ENCODE peak calls at places on chromosomes 2 and 18, in nine cellular contexts. C is fibroblast of lung, M is HL-60, N is cardiac fibroblast, Q is endothelial cell, L is IMR-90, Y is HFFc6, F is progenitor cell of endocrine pancreas, I is choroid plexus epithelial cell. Z is an unnamed sample.

GRCh38 chr2:166060191-166060590 is 67.6 kb downstream of the SCN1A start:
- DNase-seq in M (no peak), N (peak), L (peak), Y (no peak), I (peak), F (no peak), C (peak), Q (no peak), Z (peak)

GRCh38 chr2:74439373-74440004 is 2.2 kb downstream of the RTKN start:
- DNase-seq in N (no peak), M (no peak), L (no peak), C (no peak), I (no peak), Q (no peak), F (no peak), Y (no peak), Z (no peak)

GRCh38 chr2:158953926-158954763 is 14.3 kb upstream of the TANC1 start:
- DNase-seq in M (peak), C (peak), Q (no peak), I (peak), Y (peak), N (peak), F (no peak), L (peak), Z (peak)

GRCh38 chr2:233414777-233415570 is 60.7 kb downstream of the DGKD start:
- DNase-seq in N (peak), I (no peak), Q (no peak), L (peak), C (peak), Y (peak), M (no peak), F (no peak), Z (no peak)

GRCh38 chr2:68463287-68463877 is 3.7 kb downstream of the FBXO48 start:
- DNase-seq in I (peak), L (peak), M (no peak), Y (peak), C (peak), Q (no peak), N (peak), F (no peak), Z (peak)

GRCh38 chr2:168515502-168515901 is 59.4 kb downstream of the CERS6 start:
- DNase-seq in F (no peak), Y (peak), L (peak), M (no peak), C (peak), I (peak), N (peak), Q (no peak), Z (no peak)

GRCh38 chr18:37294951-37295350 is 270.6 kb downstream of the CELF4 start:
- DNase-seq in Q (peak), L (no peak), C (no peak), F (peak), I (peak), Y (no peak), N (peak), M (peak), Z (no peak)

GRCh38 chr2:69577467-69578200 is 65.9 kb downstream of the AAK1 start:
- DNase-seq in N (peak), Q (no peak), L (no peak), M (peak), I (peak), F (no peak), Y (no peak), C (no peak), Z (no peak)

GRCh38 chr18:48851563-48851962 is 99.2 kb downstream of the SMAD7 start:
- DNase-seq in M (peak), Q (no peak), F (no peak), I (no peak), L (no peak), C (no peak), N (no peak), Y (no peak), Z (no peak)

GRCh38 chr18:39742015-39742466 is 2176.4 kb upstream of the CELF4 start:
- DNase-seq in Q (no peak), I (no peak), L (peak), C (peak), M (no peak), F (no peak), N (no peak), Y (no peak), Z (peak)

GRCh38 chr2:187877391-187877790 is 323.2 kb upstream of the TFPI start:
- DNase-seq in L (no peak), I (no peak), Q (no peak), F (no peak), Y (no peak), N (no peak), C (no peak), M (no peak), Z (no peak)

GRCh38 chr2:232386490-232386739 is 7.9 kb downstream of the ALPP start:
- DNase-seq in C (no peak), N (no peak), I (no peak), M (no peak), Q (no peak), F (no peak), L (no peak), Y (no peak), Z (no peak)

GRCh38 chr2:230441188-230441897 is 25.3 kb downstream of the SP100 start:
- DNase-seq in F (no peak), C (peak), Y (no peak), I (peak), L (peak), Q (no peak), M (no peak), N (peak), Z (no peak)

GRCh38 chr2:131535526-131535925 is 7.8 kb downstream of the CCDC74A start:
- DNase-seq in Q (no peak), M (no peak), N (no peak), C (no peak), Y (no peak), I (no peak), F (no peak), L (no peak), Z (no peak)

GRCh38 chr2:172086349-172087190 is 1.3 kb downstream of the DLX1 start:
- DNase-seq in I (no peak), N (no peak), Q (no peak), L (no peak), M (peak), F (no peak), Y (no peak), C (no peak), Z (no peak)

GRCh38 chr18:42707080-42707479 is 408.4 kb downstream of the RIT2 start:
- DNase-seq in N (no peak), F (no peak), Q (no peak), I (no peak), M (no peak), C (no peak), Y (no peak), L (no peak), Z (no peak)

GRCh38 chr2:8612734-8613179 is 69.1 kb upstream of the ID2 start:
- DNase-seq in Y (no peak), F (no peak), L (no peak), M (no peak), N (no peak), Q (no peak), I (no peak), C (no peak), Z (no peak)

GRCh38 chr2:234710066-234710465 is 213.2 kb upstream of the ARL4C start:
- DNase-seq in L (no peak), M (no peak), N (no peak), Q (no peak), Y (no peak), C (no peak), I (no peak), F (no peak), Z (no peak)

GRCh38 chr2:163717993-163718680 is 17.7 kb downstream of the FIGN start:
- DNase-seq in N (peak), C (no peak), Y (no peak), I (no peak), M (no peak), Q (no peak), F (no peak), L (no peak), Z (no peak)

GRCh38 chr2:133680399-133681044 is 112.3 kb upstream of the NCKAP5 start:
- DNase-seq in F (no peak), I (no peak), M (no peak), Q (no peak), N (no peak), C (no peak), L (no peak), Y (no peak), Z (no peak)

GRCh38 chr2:11778923-11779757 is 32.7 kb downstream of the LPIN1 start:
- DNase-seq in I (peak), L (peak), F (peak), M (peak), N (peak), C (peak), Y (peak), Q (peak), Z (no peak)

GRCh38 chr18:57780318-57781127 is 22.6 kb downstream of the ATP8B1 start:
- DNase-seq in N (peak), Q (no peak), I (peak), Y (peak), F (no peak), C (peak), L (peak), M (no peak), Z (no peak)

GRCh38 chr2:30914456-30914855 is 107.2 kb upstream of the CAPN13 start:
- DNase-seq in N (no peak), Q (no peak), M (no peak), F (no peak), Y (no peak), L (no peak), I (no peak), C (no peak), Z (no peak)

GRCh38 chr2:233414273-233414654 is 60.0 kb downstream of the DGKD start:
- DNase-seq in Q (no peak), C (no peak), N (peak), I (no peak), L (peak), Y (peak), F (no peak), M (no peak), Z (no peak)

GRCh38 chr2:112140899-112141622 is 2.9 kb downstream of the FBLN7 start:
- DNase-seq in Y (no peak), Q (no peak), F (no peak), N (no peak), C (no peak), M (no peak), L (no peak), I (no peak), Z (no peak)

GRCh38 chr2:222142027-222142426 is 156.8 kb downstream of the PAX3 start:
- DNase-seq in N (no peak), C (no peak), F (no peak), L (no peak), M (no peak), Y (peak), Q (no peak), I (no peak), Z (peak)

GRCh38 chr18:37266290-37266689 is 299.3 kb downstream of the CELF4 start:
- DNase-seq in Y (no peak), N (no peak), M (no peak), L (no peak), I (no peak), F (peak), Q (peak), C (no peak), Z (no peak)

GRCh38 chr2:172162225-172162733 is 59.6 kb upstream of the DLX2 start:
- DNase-seq in Q (no peak), I (no peak), L (no peak), Y (no peak), N (no peak), M (no peak), C (no peak), F (no peak), Z (no peak)

GRCh38 chr2:211070547-211070946 is 514.1 kb downstream of the CPS1 start:
- DNase-seq in L (no peak), Q (no peak), I (no peak), C (no peak), F (no peak), N (no peak), M (no peak), Y (no peak), Z (no peak)

GRCh38 chr2:16019060-16019475 is 78.7 kb downstream of the MYCN start:
- DNase-seq in Y (no peak), Q (no peak), I (no peak), L (no peak), M (no peak), F (no peak), C (no peak), N (no peak), Z (no peak)

GRCh38 chr2:233010569-233011267 is 2.3 kb downstream of the NGEF start:
- DNase-seq in N (no peak), F (no peak), C (no peak), Q (no peak), M (no peak), I (no peak), Y (no peak), L (no peak), Z (no peak)

GRCh38 chr2:99708231-99708630 is 218.4 kb upstream of the REV1 start:
- DNase-seq in Y (no peak), F (no peak), L (no peak), I (peak), C (no peak), N (no peak), Q (no peak), M (no peak), Z (no peak)

GRCh38 chr18:23569299-23570063 is 16.8 kb downstream of the NPC1 start:
- DNase-seq in N (no peak), Y (no peak), I (no peak), M (no peak), Q (no peak), C (no peak), F (no peak), L (no peak), Z (no peak)

GRCh38 chr2:156935611-156936010 is 321.9 kb upstream of the GALNT5 start:
- DNase-seq in Q (no peak), Y (no peak), I (peak), N (no peak), M (no peak), L (no peak), C (no peak), F (no peak), Z (peak)

GRCh38 chr2:30226144-30227032 is 4.9 kb upstream of the LBH start:
- DNase-seq in N (peak), I (peak), L (peak), Y (no peak), M (no peak), C (no peak), Q (no peak), F (no peak), Z (no peak)

GRCh38 chr2:57878573-57878910 is 168.1 kb upstream of the VRK2 start:
- DNase-seq in Q (no peak), M (no peak), Y (no peak), C (no peak), I (no peak), N (no peak), L (no peak), F (no peak), Z (no peak)

GRCh38 chr2:236047176-236047575 is 121.0 kb downstream of the GBX2 start:
- DNase-seq in I (no peak), Q (no peak), C (no peak), L (no peak), Y (no peak), N (no peak), F (no peak), M (no peak), Z (no peak)

DNA sequence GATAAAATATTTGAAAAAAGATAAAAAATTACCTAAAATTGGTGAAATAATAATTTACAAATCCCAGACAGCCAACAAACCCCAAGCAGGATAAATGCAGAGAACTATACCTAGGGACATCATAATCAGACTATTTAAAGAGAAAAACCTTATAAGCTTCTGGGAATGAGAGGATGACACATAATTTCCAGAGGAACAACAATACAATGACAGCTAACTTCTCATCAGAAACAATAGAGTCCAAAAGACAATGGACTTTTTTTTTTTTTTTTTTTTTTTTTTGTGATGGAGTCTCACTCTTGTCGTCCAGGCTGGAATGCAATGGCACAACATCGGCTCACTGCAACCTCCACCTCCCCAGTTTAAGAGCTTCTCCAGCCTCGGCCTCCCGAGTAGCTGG is 65.2 kb downstream of the SOCS6 start:
- DNase-seq in F (no peak), M (no peak), I (no peak), Q (no peak), C (no peak), L (no peak), N (no peak), Y (no peak), Z (no peak)
- TF ChIP-seq CTCF in F (no peak), M (no peak), I (no peak), Q (no peak), C (no peak), L (no peak), N (no peak), Y (no peak), Z (no peak)

GRCh38 chr2:42324949-42325348 is 36.1 kb downstream of the COX7A2L start:
- DNase-seq in Y (no peak), C (no peak), Q (no peak), I (no peak), N (no peak), F (no peak), L (no peak), M (no peak), Z (no peak)

GRCh38 chr2:42327125-42327524 is 33.9 kb downstream of the COX7A2L start:
- DNase-seq in Q (no peak), C (no peak), F (no peak), N (no peak), M (no peak), Y (no peak), I (peak), L (no peak), Z (peak)

GRCh38 chr2:42329779-42330178 is 31.2 kb downstream of the COX7A2L start:
- DNase-seq in N (no peak), I (no peak), C (no peak), Y (no peak), L (no peak), Q (no peak), F (no peak), M (no peak), Z (no peak)

GRCh38 chr2:42328923-42329322 is 32.1 kb downstream of the COX7A2L start:
- DNase-seq in M (no peak), L (no peak), Y (no peak), F (no peak), C (no peak), I (no peak), Q (no peak), N (no peak), Z (no peak)

DNA sequence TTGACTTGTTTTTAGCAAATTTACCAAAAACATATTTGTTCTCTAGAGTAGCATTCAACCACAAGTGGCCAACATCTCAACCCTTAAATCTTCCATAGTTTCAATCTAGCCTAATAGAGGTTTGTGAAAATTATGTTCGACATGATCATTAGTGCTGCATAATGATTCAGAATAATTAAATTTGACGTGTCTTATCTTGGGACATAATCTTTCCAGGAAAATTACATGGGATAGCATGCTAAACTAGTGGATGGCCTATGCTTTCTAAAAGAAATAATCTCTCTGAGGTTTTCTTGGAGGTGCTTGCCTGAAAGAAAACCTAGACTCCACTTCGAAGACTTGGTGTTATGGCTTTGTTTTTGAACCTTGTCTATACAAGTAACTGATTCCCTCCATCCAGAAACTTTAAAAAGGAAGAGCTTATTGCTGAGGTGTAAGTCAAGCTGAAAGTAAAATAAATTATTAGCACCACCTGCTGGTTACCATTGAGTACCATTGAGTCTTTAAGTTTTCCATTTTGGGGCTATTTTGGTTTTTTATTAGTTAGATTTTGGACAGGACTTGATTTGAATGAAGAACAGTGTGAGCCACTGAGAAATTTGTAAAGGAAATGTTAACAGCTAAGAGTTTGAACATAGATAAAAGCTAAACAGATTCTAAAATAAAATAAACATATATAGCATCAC is 32.7 kb downstream of the COX7A2L start:
- DNase-seq in F (no peak), L (peak), I (peak), Q (no peak), Y (peak), C (peak), N (peak), M (no peak), Z (no peak)
- TF ChIP-seq CTCF in F (peak), L (peak), I (peak), Q (peak), Y (peak), C (peak), N (peak), M (peak), Z (peak)

GRCh38 chr2:24929230-24929629 is 9.2 kb upstream of the ADCY3 start:
- DNase-seq in Y (no peak), N (no peak), L (no peak), M (no peak), I (no peak), F (no peak), Q (no peak), C (no peak), Z (no peak)
- TF ChIP-seq CTCF in Y (peak), N (no peak), L (no peak), M (no peak), I (peak), F (no peak), Q (no peak), C (no peak), Z (no peak)

DNA sequence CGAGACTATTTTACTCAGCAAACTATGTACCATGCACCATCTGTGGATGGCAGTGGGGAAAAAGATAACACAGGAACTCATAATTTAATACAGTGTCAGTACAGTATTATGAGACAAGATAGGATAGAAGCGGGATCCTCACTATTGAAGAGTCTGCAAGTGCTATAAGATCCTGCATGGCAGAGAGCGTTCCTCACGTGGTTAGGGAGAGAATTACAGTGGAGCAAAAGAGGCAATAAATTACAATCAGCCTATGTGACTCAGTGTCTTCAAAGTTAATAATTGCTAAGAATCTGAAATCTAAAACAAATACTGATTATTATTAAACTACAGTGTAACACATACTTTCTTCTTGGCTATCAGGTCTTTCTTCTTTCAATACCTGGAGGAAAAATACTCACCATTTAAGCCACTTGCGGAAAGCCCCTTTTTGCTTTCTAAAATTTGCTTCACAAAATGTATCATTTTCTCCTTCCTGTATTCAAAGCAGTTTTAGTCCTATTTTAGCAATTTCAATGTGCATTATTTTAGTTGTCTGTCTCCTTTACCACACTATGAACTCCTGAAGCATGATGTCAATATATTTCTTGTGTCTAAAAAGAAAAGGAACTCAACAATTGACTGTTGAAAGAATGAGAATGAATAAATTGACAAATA is 342.9 kb downstream of the SPAG16 start:
- DNase-seq in M (no peak), Y (no peak), L (no peak), Q (no peak), N (no peak), C (no peak), I (no peak), F (no peak), Z (no peak)
- TF ChIP-seq CTCF in M (no peak), Y (no peak), L (no peak), Q (no peak), N (no peak), C (no peak), I (no peak), F (no peak), Z (no peak)

DNA sequence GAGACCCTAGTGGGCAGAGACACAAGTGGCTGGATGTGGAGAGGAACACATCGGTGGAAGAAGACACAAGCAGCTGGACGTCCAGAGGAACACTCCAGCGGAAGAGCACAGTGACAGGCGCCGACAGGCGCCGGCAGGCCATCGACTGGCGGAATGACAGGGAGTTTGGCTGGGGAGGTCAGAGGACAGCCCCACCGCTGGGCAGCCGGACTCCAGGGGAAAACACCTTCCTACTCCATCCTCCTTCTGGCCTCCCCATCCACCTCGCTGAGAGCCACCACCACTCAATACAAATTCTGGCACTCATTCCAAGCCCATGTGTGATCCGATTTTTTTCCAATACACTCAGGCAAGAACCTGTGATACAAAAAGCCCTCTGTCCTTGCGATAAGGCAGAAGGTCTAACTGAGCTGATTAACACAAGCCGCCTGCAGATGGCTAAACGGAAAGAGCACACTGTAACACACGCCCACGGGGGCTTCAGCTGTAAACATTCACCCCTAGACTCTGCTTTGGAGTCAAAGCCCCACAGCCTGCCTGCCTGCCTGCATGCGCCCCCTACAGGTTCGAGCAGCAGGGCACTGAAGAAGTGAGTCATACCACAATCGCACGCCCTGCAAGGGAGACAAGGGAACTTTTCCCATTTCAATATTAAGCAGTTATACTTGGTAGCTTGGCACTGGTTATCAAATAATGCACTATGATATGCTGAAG is 50.2 kb upstream of the LRP1B start:
- DNase-seq in Y (no peak), L (peak), Q (peak), C (peak), I (peak), F (peak), M (no peak), N (peak), Z (no peak)
- TF ChIP-seq CTCF in Y (peak), L (peak), Q (peak), C (peak), I (peak), F (peak), M (no peak), N (peak), Z (peak)

Z was measured in foreskin keratinocyte.